ENCODE peak calls at places on chromosomes 3 and 15, in seven cellular contexts. One of them, this sample, is unnamed.

GRCh38 chr3:196643201-196643749 is 3.8 kb downstream of the NRROS start:
- DNase-seq in A549: no peak
- DNase-seq in fibroblast of lung: no peak
- DNase-seq in transverse colon: peak
- DNase-seq in HL-60: peak
- DNase-seq in adrenal gland: no peak
- DNase-seq in testis: peak
- DNase-seq in this sample: no peak

GRCh38 chr15:29141206-29141907 is 128.3 kb downstream of the NSMCE3 start:
- DNase-seq in testis: peak
- DNase-seq in adrenal gland: peak
- DNase-seq in A549: no peak
- DNase-seq in transverse colon: no peak
- DNase-seq in fibroblast of lung: peak
- DNase-seq in HL-60: no peak
- DNase-seq in this sample: no peak

GRCh38 chr3:10783360-10784346 is 32.4 kb upstream of the SLC6A11 start:
- DNase-seq in A549: peak
- DNase-seq in HL-60: peak
- DNase-seq in transverse colon: no peak
- DNase-seq in fibroblast of lung: peak
- DNase-seq in testis: peak
- DNase-seq in adrenal gland: no peak
- DNase-seq in this sample: peak

GRCh38 chr15:76339302-76340197 is 3.0 kb downstream of the ISL2 start:
- DNase-seq in testis: no peak
- DNase-seq in adrenal gland: no peak
- DNase-seq in transverse colon: peak
- DNase-seq in A549: no peak
- DNase-seq in fibroblast of lung: no peak
- DNase-seq in HL-60: peak
- DNase-seq in this sample: peak

GRCh38 chr15:68586274-68586961 is 7.6 kb downstream of the CORO2B start:
- DNase-seq in testis: no peak
- DNase-seq in fibroblast of lung: peak
- DNase-seq in HL-60: no peak
- DNase-seq in transverse colon: no peak
- DNase-seq in A549: peak
- DNase-seq in adrenal gland: no peak
- DNase-seq in this sample: no peak

GRCh38 chr3:112987710-112988334 is 3.0 kb upstream of the GTPBP8 start:
- DNase-seq in HL-60: no peak
- DNase-seq in testis: no peak
- DNase-seq in transverse colon: no peak
- DNase-seq in A549: no peak
- DNase-seq in fibroblast of lung: no peak
- DNase-seq in adrenal gland: no peak
- DNase-seq in this sample: no peak

GRCh38 chr3:122964844-122965243 is 62.7 kb downstream of the SEMA5B start:
- DNase-seq in A549: no peak
- DNase-seq in transverse colon: no peak
- DNase-seq in adrenal gland: no peak
- DNase-seq in fibroblast of lung: no peak
- DNase-seq in HL-60: no peak
- DNase-seq in testis: no peak
- DNase-seq in this sample: no peak

GRCh38 chr3:128910006-128910405 is 30.6 kb downstream of the ACAD9 start:
- DNase-seq in HL-60: no peak
- DNase-seq in testis: no peak
- DNase-seq in A549: no peak
- DNase-seq in adrenal gland: no peak
- DNase-seq in transverse colon: no peak
- DNase-seq in fibroblast of lung: no peak
- DNase-seq in this sample: no peak

GRCh38 chr3:23739536-23739935 is 66.2 kb upstream of the UBE2E1 start:
- DNase-seq in A549: no peak
- DNase-seq in adrenal gland: peak
- DNase-seq in fibroblast of lung: peak
- DNase-seq in HL-60: peak
- DNase-seq in testis: peak
- DNase-seq in transverse colon: no peak
- DNase-seq in this sample: peak

GRCh38 chr3:71537211-71537611 is 46.3 kb downstream of the FOXP1 start:
- DNase-seq in transverse colon: no peak
- DNase-seq in HL-60: no peak
- DNase-seq in testis: no peak
- DNase-seq in adrenal gland: peak
- DNase-seq in A549: peak
- DNase-seq in fibroblast of lung: peak
- DNase-seq in this sample: no peak

GRCh38 chr15:66578286-66578875 is 12.6 kb upstream of the LCTL start:
- DNase-seq in fibroblast of lung: peak
- DNase-seq in testis: no peak
- DNase-seq in adrenal gland: no peak
- DNase-seq in HL-60: no peak
- DNase-seq in A549: no peak
- DNase-seq in transverse colon: no peak
- DNase-seq in this sample: no peak

GRCh38 chr3:61573441-61573840 is 12.1 kb downstream of the PTPRG start:
- DNase-seq in A549: no peak
- DNase-seq in testis: no peak
- DNase-seq in fibroblast of lung: peak
- DNase-seq in HL-60: no peak
- DNase-seq in adrenal gland: no peak
- DNase-seq in transverse colon: no peak
- DNase-seq in this sample: no peak

GRCh38 chr3:136858381-136858780 is 3.6 kb upstream of the NCK1 start:
- DNase-seq in transverse colon: no peak
- DNase-seq in A549: no peak
- DNase-seq in adrenal gland: no peak
- DNase-seq in fibroblast of lung: no peak
- DNase-seq in HL-60: peak
- DNase-seq in testis: no peak
- DNase-seq in this sample: no peak

DNA sequence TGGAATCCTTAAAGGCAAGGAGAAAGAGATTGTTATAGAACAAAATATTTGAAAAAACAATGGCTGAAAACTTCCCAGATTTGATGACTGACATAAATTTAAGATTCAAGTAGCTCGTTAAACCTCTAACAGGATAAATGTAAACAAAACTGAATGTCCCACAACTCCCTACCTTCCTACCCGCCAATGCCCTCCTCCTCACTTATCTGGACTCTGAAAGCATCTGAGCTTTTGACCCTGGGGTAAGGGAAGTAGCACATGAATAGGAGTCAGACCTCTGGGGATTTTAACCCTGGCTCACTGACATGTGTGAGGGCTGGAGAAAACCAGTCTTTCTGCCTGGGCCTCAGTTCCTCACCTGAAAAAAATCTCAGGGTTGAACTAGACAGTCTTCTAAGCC is 26.9 kb downstream of the CYP19A1 start:
- DNase-seq in testis: no peak
- DNase-seq in A549: no peak
- DNase-seq in HL-60: no peak
- DNase-seq in transverse colon: no peak
- DNase-seq in fibroblast of lung: no peak
- DNase-seq in adrenal gland: no peak
- DNase-seq in this sample: no peak
- H3K27ac ChIP-seq in testis: no peak
- H3K27ac ChIP-seq in A549: no peak
- H3K27ac ChIP-seq in HL-60: no peak
- H3K27ac ChIP-seq in transverse colon: no peak
- H3K27ac ChIP-seq in fibroblast of lung: no peak
- H3K27ac ChIP-seq in adrenal gland: no peak
- H3K27ac ChIP-seq in this sample: no peak

GRCh38 chr3:101072299-101072698 is 79.1 kb upstream of the ABI3BP start:
- DNase-seq in testis: no peak
- DNase-seq in transverse colon: no peak
- DNase-seq in A549: peak
- DNase-seq in fibroblast of lung: peak
- DNase-seq in adrenal gland: no peak
- DNase-seq in HL-60: no peak
- DNase-seq in this sample: peak

GRCh38 chr3:101069796-101070195 is 76.6 kb upstream of the ABI3BP start:
- DNase-seq in A549: no peak
- DNase-seq in HL-60: no peak
- DNase-seq in fibroblast of lung: peak
- DNase-seq in transverse colon: no peak
- DNase-seq in testis: no peak
- DNase-seq in adrenal gland: no peak
- DNase-seq in this sample: no peak

GRCh38 chr3:101066776-101067175 is 73.6 kb upstream of the ABI3BP start:
- DNase-seq in fibroblast of lung: peak
- DNase-seq in transverse colon: no peak
- DNase-seq in testis: no peak
- DNase-seq in A549: no peak
- DNase-seq in adrenal gland: peak
- DNase-seq in HL-60: no peak
- DNase-seq in this sample: no peak

GRCh38 chr3:101068876-101069606 is 75.8 kb upstream of the ABI3BP start:
- DNase-seq in fibroblast of lung: no peak
- DNase-seq in testis: no peak
- DNase-seq in transverse colon: no peak
- DNase-seq in HL-60: no peak
- DNase-seq in A549: no peak
- DNase-seq in adrenal gland: no peak
- DNase-seq in this sample: no peak

DNA sequence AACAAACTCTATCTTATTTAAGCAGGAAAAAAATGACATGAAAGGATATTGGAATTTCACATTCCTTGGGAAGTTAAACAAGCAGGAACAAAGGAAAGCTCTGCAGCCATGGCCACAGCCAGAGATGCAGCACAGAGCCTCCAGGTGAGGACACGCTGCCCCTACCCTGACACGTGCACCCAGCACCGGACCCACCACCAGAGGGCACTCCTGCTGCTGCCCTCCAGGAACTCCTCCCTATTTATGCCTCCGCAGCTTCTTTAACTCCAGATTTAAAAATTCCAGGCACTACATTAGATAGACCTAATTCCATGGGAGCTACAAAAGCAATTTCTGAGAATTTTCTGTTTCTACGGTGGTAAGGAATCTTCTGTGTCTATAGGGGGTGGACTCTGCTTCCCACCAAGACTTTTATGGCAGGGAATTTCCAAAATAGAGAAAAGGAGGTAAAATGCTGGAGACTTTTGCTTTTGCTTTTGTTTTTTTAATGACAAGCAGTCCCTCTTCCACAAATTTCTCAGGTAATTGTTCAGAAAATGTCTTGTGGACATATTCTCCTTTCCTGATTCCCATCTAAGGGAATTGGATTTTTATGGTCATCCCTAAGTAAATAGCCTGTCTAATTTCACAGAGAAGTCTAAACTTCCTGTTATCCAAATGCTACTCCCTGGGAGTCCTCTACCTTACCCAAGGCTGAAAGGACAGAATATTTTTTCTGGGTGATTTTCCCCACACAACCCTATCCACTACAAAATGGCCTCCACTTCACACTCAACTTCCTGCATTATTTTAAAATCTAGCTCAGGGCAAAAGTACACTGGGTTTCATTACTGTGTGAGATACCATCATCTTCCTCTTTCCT is 77.3 kb upstream of the ABI3BP start:
- DNase-seq in HL-60: peak
- DNase-seq in A549: peak
- DNase-seq in transverse colon: peak
- DNase-seq in adrenal gland: peak
- DNase-seq in testis: peak
- DNase-seq in fibroblast of lung: peak
- DNase-seq in this sample: peak
- TF ChIP-seq CTCF in HL-60: peak
- TF ChIP-seq CTCF in A549: peak
- TF ChIP-seq CTCF in transverse colon: peak
- TF ChIP-seq CTCF in adrenal gland: peak
- TF ChIP-seq CTCF in testis: no peak
- TF ChIP-seq CTCF in fibroblast of lung: peak
- TF ChIP-seq CTCF in this sample: peak

GRCh38 chr3:151432624-151433372 is 28.1 kb downstream of the IGSF10 start:
- DNase-seq in adrenal gland: no peak
- DNase-seq in HL-60: no peak
- DNase-seq in testis: no peak
- DNase-seq in A549: no peak
- DNase-seq in fibroblast of lung: no peak
- DNase-seq in transverse colon: no peak
- DNase-seq in this sample: no peak

GRCh38 chr3:151428386-151428785 is 32.5 kb downstream of the IGSF10 start:
- DNase-seq in transverse colon: no peak
- DNase-seq in fibroblast of lung: no peak
- DNase-seq in adrenal gland: no peak
- DNase-seq in HL-60: no peak
- DNase-seq in A549: no peak
- DNase-seq in testis: no peak
- DNase-seq in this sample: no peak

GRCh38 chr3:151434151-151434890 is 26.5 kb downstream of the IGSF10 start:
- DNase-seq in A549: peak
- DNase-seq in HL-60: no peak
- DNase-seq in testis: no peak
- DNase-seq in transverse colon: no peak
- DNase-seq in adrenal gland: no peak
- DNase-seq in fibroblast of lung: peak
- DNase-seq in this sample: no peak

GRCh38 chr3:151431940-151432339 is 28.9 kb downstream of the IGSF10 start:
- DNase-seq in A549: no peak
- DNase-seq in transverse colon: no peak
- DNase-seq in testis: no peak
- DNase-seq in fibroblast of lung: peak
- DNase-seq in adrenal gland: no peak
- DNase-seq in HL-60: no peak
- DNase-seq in this sample: peak

GRCh38 chr3:151430821-151431484 is 29.9 kb downstream of the IGSF10 start:
- DNase-seq in HL-60: no peak
- DNase-seq in testis: no peak
- DNase-seq in fibroblast of lung: no peak
- DNase-seq in A549: no peak
- DNase-seq in transverse colon: no peak
- DNase-seq in adrenal gland: no peak
- DNase-seq in this sample: peak
- H3K27ac ChIP-seq in HL-60: no peak
- H3K27ac ChIP-seq in testis: no peak
- H3K27ac ChIP-seq in fibroblast of lung: no peak
- H3K27ac ChIP-seq in A549: no peak
- H3K27ac ChIP-seq in transverse colon: no peak
- H3K27ac ChIP-seq in adrenal gland: no peak
- H3K27ac ChIP-seq in this sample: no peak

DNA sequence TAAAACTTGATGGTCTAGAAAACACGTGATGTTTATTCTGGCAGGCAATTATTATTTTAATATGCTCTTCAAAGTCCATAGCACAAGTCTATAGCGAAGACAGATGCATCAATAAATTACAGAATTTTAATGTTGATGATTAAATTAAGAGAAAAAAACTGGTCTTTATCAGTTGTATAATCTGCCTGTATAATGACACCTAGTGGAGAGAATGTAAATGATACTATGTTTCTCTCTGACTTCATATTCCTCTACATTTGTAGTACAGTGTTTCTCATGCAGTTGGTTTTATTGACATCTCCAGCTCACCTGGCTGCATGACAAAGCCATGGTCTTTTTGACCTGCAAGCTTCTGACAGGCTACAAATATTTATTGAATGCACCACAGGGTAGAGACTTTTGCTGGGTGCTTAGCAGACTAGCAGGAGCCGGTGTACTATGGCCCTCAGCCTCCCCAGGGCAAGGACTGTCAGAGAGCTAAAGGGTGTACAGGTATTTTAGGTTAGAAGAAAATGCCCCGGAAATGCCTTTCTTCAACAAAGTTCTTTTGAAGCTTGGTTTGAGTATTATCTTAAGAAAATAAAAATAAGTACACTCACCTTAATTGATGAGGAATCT is 289.9 kb downstream of the GAP43 start:
- DNase-seq in adrenal gland: no peak
- DNase-seq in HL-60: no peak
- DNase-seq in testis: no peak
- DNase-seq in A549: no peak
- DNase-seq in transverse colon: no peak
- DNase-seq in fibroblast of lung: no peak
- DNase-seq in this sample: no peak
- TF ChIP-seq CTCF in adrenal gland: no peak
- TF ChIP-seq CTCF in HL-60: no peak
- TF ChIP-seq CTCF in testis: no peak
- TF ChIP-seq CTCF in A549: peak
- TF ChIP-seq CTCF in transverse colon: peak
- TF ChIP-seq CTCF in fibroblast of lung: peak
- TF ChIP-seq CTCF in this sample: peak